ENCODE peak calls at places on chromosomes 12 and 14, in ten cellular contexts. T, G, J, S, F, X, Y, Z, O and V are unnamed samples.

GRCh38 chr14:104735830-104736642 is 12.0 kb downstream of the ADSS1 start:
- DNase-seq in Z (peak; percentile 90), O (no peak), F (no peak), J (peak; percentile 84), S (no peak), T (peak; percentile 98), X (no peak), G (no peak), Y (peak; percentile 46), V (no peak)

GRCh38 chr12:22284871-22285270 is 49.6 kb downstream of the ST8SIA1 start:
- DNase-seq in Z (no peak), Y (no peak), T (no peak), F (no peak), S (no peak), X (no peak), J (no peak), O (no peak), G (no peak), V (no peak)

GRCh38 chr14:92568621-92569479 is 55.3 kb downstream of the RIN3 start:
- DNase-seq in Y (no peak), J (no peak), Z (peak; percentile 70), T (no peak), S (no peak), F (no peak), G (peak; percentile 62), X (no peak), O (no peak), V (no peak)

GRCh38 chr12:109944561-109944960 is 44.5 kb downstream of the TCHP start:
- DNase-seq in G (no peak), T (no peak), X (no peak), F (no peak), J (no peak), O (no peak), Y (no peak), Z (no peak), S (no peak), V (no peak)

GRCh38 chr14:74664717-74665116 is 48.2 kb downstream of the AREL1 start:
- DNase-seq in O (no peak), G (no peak), S (no peak), T (no peak), Y (no peak), Z (no peak), F (no peak), J (no peak), X (no peak), V (no peak)

GRCh38 chr12:123450636-123451035 is 7.3 kb upstream of the SNRNP35 start:
- DNase-seq in T (no peak), J (no peak), S (no peak), O (no peak), F (no peak), Z (no peak), G (no peak), X (no peak), Y (no peak), V (no peak)

GRCh38 chr14:95255487-95255886 is 64.2 kb downstream of the CLMN start:
- DNase-seq in O (peak; percentile 78), J (no peak), S (peak; percentile 76), X (peak; percentile 80), T (no peak), Y (no peak), Z (no peak), G (no peak), F (peak; percentile 23), V (no peak)

GRCh38 chr12:87520968-87521367 is 508.2 kb downstream of the C12orf50 start:
- DNase-seq in F (no peak), T (no peak), Y (no peak), Z (no peak), G (no peak), O (no peak), X (no peak), J (no peak), S (no peak), V (no peak)

GRCh38 chr12:115216300-115216699 is 532.3 kb upstream of the TBX3 start:
- DNase-seq in Y (no peak), G (no peak), F (no peak), Z (no peak), X (no peak), J (no peak), T (no peak), O (no peak), S (no peak), V (no peak)

GRCh38 chr12:6378709-6379427 is 3.5 kb upstream of the SCNN1A start:
- DNase-seq in J (no peak), O (no peak), S (no peak), T (no peak), X (no peak), Z (no peak), F (no peak), G (no peak), Y (no peak), V (no peak)

GRCh38 chr12:5965950-5966383 is 20.9 kb upstream of the ANO2 start:
- DNase-seq in J (peak; percentile 46), S (peak; percentile 57), Y (no peak), G (peak; percentile 5), O (peak; percentile 84), F (no peak), X (peak; percentile 45), Z (peak; percentile 29), T (peak; percentile 65), V (peak; percentile 24)

GRCh38 chr14:22551597-22551982 is 37.4 kb downstream of the DAD1 start:
- DNase-seq in O (no peak), X (no peak), Z (no peak), G (no peak), T (no peak), J (peak; percentile 66), S (no peak), Y (no peak), F (no peak), V (no peak)

GRCh38 chr12:96141216-96141944 is 52.8 kb upstream of the ELK3 start:
- DNase-seq in O (no peak), Y (no peak), X (no peak), T (no peak), S (no peak), Z (no peak), F (no peak), J (no peak), G (no peak), V (no peak)

GRCh38 chr14:34527591-34527990 is 11.9 kb downstream of the EAPP start:
- DNase-seq in Y (no peak), T (no peak), O (no peak), G (no peak), X (no peak), F (no peak), S (no peak), Z (no peak), J (no peak), V (no peak)

DNA sequence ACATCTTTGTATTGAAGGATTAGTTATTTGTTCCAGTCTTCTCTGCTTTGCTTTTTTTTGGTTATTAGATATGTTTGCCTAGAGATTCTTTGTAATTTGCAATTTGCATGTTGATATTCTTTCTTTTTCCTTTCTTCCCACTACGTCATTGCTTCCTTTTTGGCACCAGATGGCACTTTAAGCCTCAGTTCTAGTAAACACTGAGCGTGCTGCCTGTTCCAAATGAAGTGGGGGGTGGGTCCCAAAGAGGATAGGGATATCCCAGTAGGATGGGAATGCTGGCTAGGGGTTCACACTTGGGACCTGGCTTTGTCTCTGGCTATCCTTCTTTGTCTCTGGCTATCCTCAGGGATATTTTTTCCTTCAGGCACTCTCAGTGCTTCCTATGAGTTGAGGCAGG is 17.0 kb downstream of the EAPP start:
- DNase-seq in S (no peak), X (no peak), T (no peak), Z (no peak), J (no peak), Y (no peak), G (no peak), O (no peak), F (no peak), V (no peak)
- H3K27ac ChIP-seq in S (no peak overlapping the region), X (no peak overlapping the region), T (no peak overlapping the region), Z (no peak overlapping the region), J (no peak overlapping the region), Y (no peak overlapping the region), G (no peak overlapping the region), O (no peak overlapping the region), F (no peak overlapping the region), V (no peak overlapping the region)

GRCh38 chr12:93429852-93430251 is 11.9 kb downstream of the UBE2N start:
- DNase-seq in S (no peak), T (no peak), Z (no peak), X (no peak), O (no peak), Y (no peak), G (no peak), F (no peak), J (no peak), V (no peak)

GRCh38 chr12:93425736-93426363 is 15.9 kb downstream of the UBE2N start:
- DNase-seq in J (no peak), Y (no peak), F (no peak), O (no peak), X (no peak), S (peak; percentile 42), T (no peak), Z (no peak), G (no peak), V (no peak)

GRCh38 chr12:93427779-93428564 is 13.8 kb downstream of the UBE2N start:
- DNase-seq in X (no peak), Y (no peak), F (no peak), O (no peak), J (no peak), G (no peak), T (no peak), Z (no peak), S (no peak), V (no peak)

GRCh38 chr12:93429448-93429847 is 12.3 kb downstream of the UBE2N start:
- DNase-seq in F (no peak), O (no peak), Z (no peak), Y (no peak), J (no peak), S (no peak), G (no peak), T (no peak), X (no peak), V (no peak)

GRCh38 chr12:93426406-93426805 is 15.3 kb downstream of the UBE2N start:
- DNase-seq in X (no peak), Z (no peak), F (no peak), T (no peak), G (no peak), J (no peak), S (no peak), Y (no peak), O (no peak), V (no peak)
- H3K27ac ChIP-seq in X (no peak overlapping the region), Z (peak overlapping the region; percentile 53), F (no peak overlapping the region), T (no peak overlapping the region), G (no peak overlapping the region), J (no peak overlapping the region), S (peak overlapping the region; percentile 53), Y (no peak overlapping the region), O (no peak overlapping the region), V (no peak overlapping the region)

GRCh38 chr14:102776761-102777710 is at the start of gene TRAF3:
- DNase-seq in S (peak; percentile 70), T (peak; percentile 65), O (peak; percentile 83), Y (peak; percentile 21), Z (peak; percentile 71), G (peak; percentile 89), J (peak; percentile 46), X (peak; percentile 75), F (peak; percentile 57), V (peak; percentile 91)
- H3K27ac ChIP-seq in S (no peak within 1 kb of the TSS), T (peak within 1 kb of the TSS; percentile 78), O (no peak within 1 kb of the TSS), Y (peak within 1 kb of the TSS; percentile 58), Z (peak within 1 kb of the TSS; percentile 82), G (peak within 1 kb of the TSS; percentile 73), J (peak within 1 kb of the TSS; percentile 78), X (peak within 1 kb of the TSS; percentile 82), F (peak within 1 kb of the TSS; percentile 69), V (peak within 1 kb of the TSS; percentile 90)

DNA sequence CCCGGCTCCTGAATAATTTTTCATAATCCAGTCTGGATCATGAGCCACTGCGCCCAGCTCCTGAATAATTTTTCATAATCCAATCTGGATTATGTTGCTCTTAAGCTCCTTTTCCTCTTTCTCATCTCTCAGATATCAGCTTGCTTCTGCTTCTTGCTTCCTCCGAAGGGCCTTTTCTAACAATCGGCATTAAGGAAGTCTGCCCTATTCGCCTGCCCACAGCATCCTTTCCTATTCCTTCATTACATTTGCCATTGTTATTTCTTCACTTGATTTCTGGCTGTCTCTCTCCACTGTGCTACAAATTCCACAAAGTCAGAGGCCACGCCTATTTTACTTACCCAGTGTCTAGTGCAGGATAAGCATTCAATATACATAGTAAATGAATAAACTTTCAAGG is 83.5 kb downstream of the TTC7B start:
- DNase-seq in Z (no peak), X (no peak), S (no peak), T (no peak), J (no peak), G (no peak), F (no peak), Y (no peak), O (no peak), V (no peak)
- H3K27ac ChIP-seq in Z (no peak overlapping the region), X (no peak overlapping the region), S (no peak overlapping the region), T (no peak overlapping the region), J (peak overlapping the region; percentile 83), G (no peak overlapping the region), F (peak overlapping the region; percentile 28), Y (peak overlapping the region; percentile 75), O (no peak overlapping the region), V (no peak overlapping the region)